ENCODE peak calls at places on chromosomes 3 and 15, in six cellular contexts. B is H9, A is mesendoderm, R is neuronal stem cell, K is IMR-90, G is H1. I is an unnamed sample.

GRCh38 chr3:16338124-16338523 is 73.1 kb downstream of the OXNAD1 start:
- DNase-seq in B (no peak), R (no peak), G (no peak), A (no peak), K (no peak), I (peak; percentile 52)

GRCh38 chr15:63605816-63606215 is 8.6 kb downstream of the FBXL22 start:
- DNase-seq in A (no peak), K (no peak), R (no peak), B (no peak), G (no peak), I (no peak)

GRCh38 chr3:111968319-111969059 is 10.3 kb upstream of the ABHD10 start:
- DNase-seq in B (no peak), A (no peak), G (no peak), K (peak; percentile 12), R (no peak), I (no peak)

GRCh38 chr15:48025118-48025517 is 95.7 kb upstream of the SLC24A5 start:
- DNase-seq in G (no peak), R (no peak), K (peak; percentile 2), A (peak; percentile 12), B (no peak), I (peak; percentile 2)

GRCh38 chr3:94862703-94863102 is 799.8 kb downstream of the NSUN3 start:
- DNase-seq in G (no peak), B (no peak), K (no peak), R (no peak), A (peak; percentile 71), I (peak; percentile 33)

GRCh38 chr3:19931767-19932188 is 2.2 kb downstream of the EFHB start:
- DNase-seq in A (no peak), B (no peak), G (no peak), R (no peak), K (no peak), I (peak; percentile 13)

GRCh38 chr15:98735895-98736617 is 87.7 kb downstream of the IGF1R start:
- DNase-seq in K (no peak), R (no peak), G (no peak), B (no peak), A (no peak), I (no peak)

GRCh38 chr15:68312701-68313204 is 35.2 kb downstream of the FEM1B start:
- DNase-seq in K (peak; percentile 75), R (no peak), G (peak; percentile 44), A (no peak), B (peak; percentile 28), I (peak; percentile 36)

GRCh38 chr15:85618956-85619491 is 175.7 kb downstream of the KLHL25 start:
- DNase-seq in R (peak; percentile 44), A (peak; percentile 76), G (no peak), B (peak; percentile 56), K (peak; percentile 98), I (peak; percentile 98)

GRCh38 chr3:7517979-7518378 is 657.1 kb downstream of the GRM7 start:
- DNase-seq in K (no peak), B (no peak), R (no peak), A (no peak), G (no peak), I (no peak)

GRCh38 chr15:80072285-80072684 is 12.8 kb downstream of the ZFAND6 start:
- DNase-seq in A (peak; percentile 97), G (no peak), R (peak; percentile 68), K (peak; percentile 91), B (no peak), I (peak; percentile 96)

GRCh38 chr15:33825453-33825852 is 142.8 kb upstream of the CHRM5 start:
- DNase-seq in R (no peak), B (no peak), G (no peak), A (no peak), K (no peak), I (no peak)
- H2BK15ac ChIP-seq in R (no peak overlapping the region), B (no peak overlapping the region), G (no peak overlapping the region), A (no peak overlapping the region), K (no peak overlapping the region), I (no peak overlapping the region)

GRCh38 chr3:154164387-154164786 is 43.2 kb downstream of the ARHGEF26 start:
- DNase-seq in R (no peak), G (no peak), K (no peak), A (no peak), B (no peak), I (no peak)
- H2BK15ac ChIP-seq in R (no peak overlapping the region), G (no peak overlapping the region), K (no peak overlapping the region), A (no peak overlapping the region), B (no peak overlapping the region), I (no peak overlapping the region)

GRCh38 chr15:25852027-25852426 is 11.1 kb downstream of the ATP10A start:
- DNase-seq in R (no peak), G (no peak), B (no peak), A (no peak), K (no peak), I (no peak)

GRCh38 chr15:25849431-25849921 is 13.7 kb downstream of the ATP10A start:
- DNase-seq in G (no peak), A (no peak), K (peak; percentile 83), R (no peak), B (no peak), I (peak; percentile 27)

GRCh38 chr15:25848769-25849430 is 14.2 kb downstream of the ATP10A start:
- DNase-seq in R (no peak), A (no peak), G (no peak), K (no peak), B (no peak), I (no peak)

GRCh38 chr15:25848325-25848724 is 14.8 kb downstream of the ATP10A start:
- DNase-seq in A (no peak), B (no peak), K (no peak), R (no peak), G (no peak), I (no peak)

DNA sequence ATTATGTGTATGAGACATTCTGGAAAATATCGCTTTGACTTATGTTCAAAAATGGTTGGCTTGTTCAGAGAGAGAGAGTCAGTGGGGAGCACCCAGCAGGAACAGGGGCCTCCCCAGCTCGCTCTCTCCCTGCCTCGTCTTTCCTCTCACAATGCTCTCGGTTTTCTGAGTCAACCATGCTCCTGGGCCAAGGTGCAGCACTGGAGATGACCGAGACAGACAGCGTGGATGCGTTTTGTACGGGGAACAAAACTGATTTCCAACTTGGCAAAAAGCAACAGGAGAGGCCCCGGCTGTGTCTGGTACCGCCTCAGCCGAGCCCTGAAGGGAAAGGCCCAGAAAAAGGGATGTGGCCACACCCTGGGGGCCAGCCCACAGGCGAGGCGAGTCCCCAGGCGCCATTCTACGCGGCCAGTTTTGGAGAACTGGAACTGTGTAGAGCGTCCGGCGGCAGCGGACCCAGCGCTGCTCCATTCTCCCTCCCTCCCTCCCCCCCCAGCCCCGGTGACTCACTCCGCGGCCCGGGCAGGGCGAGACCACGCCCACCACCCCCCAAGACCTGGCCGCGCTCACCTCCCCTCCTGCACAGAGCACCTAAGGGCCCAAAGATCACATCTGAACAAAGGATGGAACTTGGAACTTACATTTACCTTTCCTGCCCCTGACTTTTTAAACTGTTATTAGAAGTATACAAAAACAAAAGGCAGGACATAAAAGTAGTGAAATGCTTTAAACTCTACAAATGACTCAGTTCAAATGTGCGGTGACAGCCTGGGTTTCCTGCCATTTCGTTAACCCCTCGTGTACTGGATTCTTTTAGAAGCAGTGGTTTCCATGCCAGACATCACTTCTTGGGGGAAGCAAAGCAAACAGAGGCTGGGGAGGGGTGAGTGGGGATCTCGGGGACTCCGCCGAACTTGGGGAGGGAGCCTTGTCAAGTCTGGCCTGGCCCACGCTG is 12.7 kb downstream of the ATP10A start:
- DNase-seq in A (peak; percentile 61), R (peak; percentile 30), G (peak; percentile 64), K (peak; percentile 70), B (peak; percentile 70), I (peak; percentile 14)
- H2BK15ac ChIP-seq in A (no peak overlapping the region), R (no peak overlapping the region), G (no peak overlapping the region), K (peak overlapping the region; percentile 81), B (no peak overlapping the region), I (no peak overlapping the region)

DNA sequence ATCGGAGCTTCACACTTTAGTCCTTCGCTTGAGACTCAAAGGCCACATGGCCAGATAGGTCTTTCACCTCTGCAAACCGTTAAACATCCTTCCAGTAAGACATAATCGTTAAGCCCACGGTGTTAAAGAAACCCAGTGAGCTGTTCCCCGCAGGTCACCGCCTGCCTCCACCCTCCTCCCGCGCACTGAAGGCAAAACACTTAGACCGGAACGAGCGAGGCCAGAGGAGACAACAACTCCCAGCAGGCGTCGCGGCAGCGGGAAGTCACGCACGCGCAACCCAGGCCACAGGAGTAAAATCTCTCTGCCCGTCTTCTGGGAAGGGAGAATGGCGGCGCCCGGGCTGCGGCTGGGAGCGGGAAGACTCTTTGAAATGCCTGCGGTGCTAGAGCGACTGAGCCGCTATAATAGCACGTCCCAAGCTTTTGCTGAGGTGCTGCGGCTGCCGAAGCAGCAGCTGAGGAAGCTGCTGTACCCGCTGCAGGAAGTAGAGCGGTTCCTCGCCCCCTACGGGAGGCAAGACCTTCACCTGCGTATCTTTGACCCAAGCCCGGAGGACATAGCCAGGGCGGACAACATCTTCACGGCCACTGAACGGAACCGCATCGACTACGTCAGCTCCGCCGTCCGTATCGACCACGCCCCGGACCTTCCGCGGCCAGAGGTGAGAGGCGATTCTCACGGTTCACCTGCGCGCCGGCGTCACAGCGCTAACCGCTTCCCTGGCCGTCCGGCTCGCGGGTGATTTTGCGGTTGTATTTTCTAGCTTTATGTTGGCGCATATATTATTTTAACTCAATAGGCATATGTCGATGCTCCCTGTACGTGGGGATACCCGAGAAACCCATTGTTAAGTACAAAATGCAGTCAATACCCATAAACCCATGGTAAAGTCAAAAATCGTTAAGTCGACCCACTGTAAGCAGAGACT is at the start of gene GTPBP8:
- DNase-seq in B (peak; percentile 92), R (peak; percentile 82), G (peak; percentile 89), A (peak; percentile 95), K (peak; percentile 84), I (peak; percentile 91)
- H2BK15ac ChIP-seq in B (no peak within 1 kb of the TSS), R (peak within 1 kb of the TSS; percentile 64), G (peak within 1 kb of the TSS; percentile 62), A (no peak within 1 kb of the TSS), K (peak within 1 kb of the TSS; percentile 82), I (no peak within 1 kb of the TSS)

GRCh38 chr3:182479335-182479734 is 314.0 kb upstream of the ATP11B start:
- DNase-seq in G (no peak), R (no peak), K (no peak), B (no peak), A (no peak), I (no peak)
- H2BK15ac ChIP-seq in G (no peak overlapping the region), R (no peak overlapping the region), K (no peak overlapping the region), B (no peak overlapping the region), A (no peak overlapping the region), I (no peak overlapping the region)

GRCh38 chr3:177141899-177142651 is 55.2 kb downstream of the TBL1XR1 start:
- DNase-seq in A (peak; percentile 51), K (no peak), R (no peak), G (no peak), B (no peak), I (no peak)
- H2BK15ac ChIP-seq in A (no peak overlapping the region), K (no peak overlapping the region), R (no peak overlapping the region), G (no peak overlapping the region), B (no peak overlapping the region), I (no peak overlapping the region)